ENCODE peak calls at places on chromosomes 16 and 17, in four cellular contexts. One of them, this sample, is unnamed.

GRCh38 chr16:12509121-12509520 is 294.6 kb downstream of the CPPED1 start:
- DNase-seq in GM12878: no peak
- DNase-seq in K562: no peak
- DNase-seq in HepG2: no peak
- DNase-seq in this sample: no peak

GRCh38 chr16:3032624-3033023 is 4.1 kb downstream of the BICDL2 start:
- DNase-seq in K562: no peak
- DNase-seq in GM12878: peak
- DNase-seq in HepG2: no peak
- DNase-seq in this sample: no peak

GRCh38 chr16:78738557-78738956 is 639.1 kb downstream of the WWOX start:
- DNase-seq in GM12878: no peak
- DNase-seq in K562: no peak
- DNase-seq in HepG2: no peak
- DNase-seq in this sample: no peak

GRCh38 chr17:74825003-74825627 is 34.6 kb downstream of the GRIN2C start:
- DNase-seq in GM12878: no peak
- DNase-seq in K562: no peak
- DNase-seq in HepG2: no peak
- DNase-seq in this sample: no peak

GRCh38 chr17:38601539-38602351 is 4.0 kb downstream of the SRCIN1 start:
- DNase-seq in K562: peak
- DNase-seq in HepG2: peak
- DNase-seq in GM12878: no peak
- DNase-seq in this sample: peak

GRCh38 chr17:16448490-16448889 is 33.1 kb downstream of the TRPV2 start:
- DNase-seq in HepG2: no peak
- DNase-seq in GM12878: no peak
- DNase-seq in K562: no peak
- DNase-seq in this sample: no peak

GRCh38 chr16:89049484-89050118 is 44.1 kb upstream of the ACSF3 start:
- DNase-seq in K562: no peak
- DNase-seq in GM12878: no peak
- DNase-seq in HepG2: no peak
- DNase-seq in this sample: no peak

GRCh38 chr17:48544356-48545021 is 420 bp downstream of the HOXB2 start:
- DNase-seq in HepG2: no peak
- DNase-seq in GM12878: no peak
- DNase-seq in K562: peak
- DNase-seq in this sample: no peak

GRCh38 chr16:81610936-81611335 is 166.3 kb downstream of the CMIP start:
- DNase-seq in HepG2: no peak
- DNase-seq in GM12878: no peak
- DNase-seq in K562: no peak
- DNase-seq in this sample: no peak

GRCh38 chr17:10875411-10875810 is 37.5 kb upstream of the PIRT start:
- DNase-seq in GM12878: no peak
- DNase-seq in HepG2: no peak
- DNase-seq in K562: peak
- DNase-seq in this sample: no peak

GRCh38 chr17:17433260-17433659 is 43.5 kb upstream of the MED9 start:
- DNase-seq in K562: no peak
- DNase-seq in GM12878: no peak
- DNase-seq in HepG2: peak
- DNase-seq in this sample: no peak

GRCh38 chr17:33266116-33266515 is 27.0 kb downstream of the ASIC2 start:
- DNase-seq in GM12878: no peak
- DNase-seq in HepG2: no peak
- DNase-seq in K562: no peak
- DNase-seq in this sample: no peak

GRCh38 chr16:3578610-3579551 is 1.7 kb upstream of the NLRC3 start:
- DNase-seq in K562: no peak
- DNase-seq in GM12878: peak
- DNase-seq in HepG2: no peak
- DNase-seq in this sample: no peak

GRCh38 chr17:15134363-15134762 is 130.8 kb downstream of the PMP22 start:
- DNase-seq in GM12878: no peak
- DNase-seq in K562: peak
- DNase-seq in HepG2: no peak
- DNase-seq in this sample: no peak

GRCh38 chr16:72317378-72317777 is 145.4 kb upstream of the PMFBP1 start:
- DNase-seq in K562: no peak
- DNase-seq in GM12878: no peak
- DNase-seq in HepG2: no peak
- DNase-seq in this sample: no peak

GRCh38 chr16:69501956-69502457 is 63.8 kb upstream of the NFAT5 start:
- DNase-seq in K562: no peak
- DNase-seq in HepG2: peak
- DNase-seq in GM12878: peak
- DNase-seq in this sample: no peak

GRCh38 chr16:2804728-2805127 is 6.5 kb downstream of the PRSS41 start:
- DNase-seq in K562: no peak
- DNase-seq in HepG2: no peak
- DNase-seq in GM12878: no peak
- DNase-seq in this sample: no peak

GRCh38 chr16:1413684-1414531 is 596 bp downstream of the UNKL start:
- DNase-seq in HepG2: no peak
- DNase-seq in K562: peak
- DNase-seq in GM12878: peak
- DNase-seq in this sample: peak

GRCh38 chr16:26642047-26642664 is 424.6 kb upstream of the C16orf82 start:
- DNase-seq in HepG2: no peak
- DNase-seq in GM12878: no peak
- DNase-seq in K562: no peak
- DNase-seq in this sample: no peak

GRCh38 chr17:64056269-64057005 is 36.0 kb upstream of the ICAM2 start:
- DNase-seq in GM12878: peak
- DNase-seq in K562: no peak
- DNase-seq in HepG2: no peak
- DNase-seq in this sample: no peak

GRCh38 chr16:10935491-10935890 is 6.8 kb downstream of the DEXI start:
- DNase-seq in HepG2: no peak
- DNase-seq in GM12878: no peak
- DNase-seq in K562: no peak
- DNase-seq in this sample: no peak

GRCh38 chr16:89095401-89095974 is 1.8 kb downstream of the ACSF3 start:
- DNase-seq in GM12878: no peak
- DNase-seq in K562: no peak
- DNase-seq in HepG2: no peak
- DNase-seq in this sample: no peak

GRCh38 chr16:57325458-57325857 is 33.1 kb upstream of the CCL22 start:
- DNase-seq in HepG2: peak
- DNase-seq in K562: no peak
- DNase-seq in GM12878: no peak
- DNase-seq in this sample: no peak

GRCh38 chr16:89378947-89379771 is 111.2 kb downstream of the ANKRD11 start:
- DNase-seq in HepG2: no peak
- DNase-seq in GM12878: no peak
- DNase-seq in K562: no peak
- DNase-seq in this sample: no peak

GRCh38 chr17:32104158-32104557 is 38.1 kb upstream of the RHOT1 start:
- DNase-seq in K562: no peak
- DNase-seq in GM12878: no peak
- DNase-seq in HepG2: no peak
- DNase-seq in this sample: no peak

GRCh38 chr17:75832652-75833400 is 11.4 kb downstream of the UNC13D start:
- DNase-seq in HepG2: no peak
- DNase-seq in K562: no peak
- DNase-seq in GM12878: no peak
- DNase-seq in this sample: no peak

GRCh38 chr16:51404386-51404785 is 253.3 kb upstream of the SALL1 start:
- DNase-seq in HepG2: no peak
- DNase-seq in K562: no peak
- DNase-seq in GM12878: no peak
- DNase-seq in this sample: no peak

GRCh38 chr16:57619606-57620315 is 8.7 kb upstream of the ADGRG1 start:
- DNase-seq in GM12878: no peak
- DNase-seq in HepG2: peak
- DNase-seq in K562: no peak
- DNase-seq in this sample: no peak

GRCh38 chr16:89704281-89704680 is 2.8 kb upstream of the SPATA2L start:
- DNase-seq in HepG2: no peak
- DNase-seq in K562: no peak
- DNase-seq in GM12878: no peak
- DNase-seq in this sample: no peak

GRCh38 chr17:11240841-11241610 is at the start of gene SHISA6:
- DNase-seq in HepG2: no peak
- DNase-seq in K562: no peak
- DNase-seq in GM12878: no peak
- DNase-seq in this sample: no peak

GRCh38 chr17:40530531-40530987 is 29.1 kb upstream of the TNS4 start:
- DNase-seq in GM12878: no peak
- DNase-seq in K562: no peak
- DNase-seq in HepG2: no peak
- DNase-seq in this sample: no peak

GRCh38 chr16:56983211-56983751 is 6.1 kb upstream of the NLRC5 start:
- DNase-seq in HepG2: no peak
- DNase-seq in GM12878: no peak
- DNase-seq in K562: no peak
- DNase-seq in this sample: peak

GRCh38 chr17:48909796-48910195 is 1.6 kb downstream of the UBE2Z start:
- DNase-seq in GM12878: peak
- DNase-seq in K562: no peak
- DNase-seq in HepG2: no peak
- DNase-seq in this sample: no peak

GRCh38 chr17:32152130-32152529 is 9.8 kb downstream of the RHOT1 start:
- DNase-seq in K562: no peak
- DNase-seq in HepG2: peak
- DNase-seq in GM12878: no peak
- DNase-seq in this sample: no peak

GRCh38 chr17:59848778-59849177 is 44.0 kb downstream of the TUBD1 start:
- DNase-seq in HepG2: peak
- DNase-seq in K562: no peak
- DNase-seq in GM12878: no peak
- DNase-seq in this sample: no peak

GRCh38 chr17:78557598-78558039 is 19.6 kb downstream of the DNAH17 start:
- DNase-seq in GM12878: no peak
- DNase-seq in K562: no peak
- DNase-seq in HepG2: no peak
- DNase-seq in this sample: peak

GRCh38 chr17:78556812-78557211 is 20.4 kb downstream of the DNAH17 start:
- DNase-seq in GM12878: no peak
- DNase-seq in K562: no peak
- DNase-seq in HepG2: no peak
- DNase-seq in this sample: no peak

GRCh38 chr17:78558181-78558850 is 18.9 kb downstream of the DNAH17 start:
- DNase-seq in HepG2: peak
- DNase-seq in GM12878: no peak
- DNase-seq in K562: no peak
- DNase-seq in this sample: peak

GRCh38 chr17:78559024-78559423 is 18.2 kb downstream of the DNAH17 start:
- DNase-seq in K562: no peak
- DNase-seq in GM12878: no peak
- DNase-seq in HepG2: no peak
- DNase-seq in this sample: no peak

GRCh38 chr17:78555741-78556401 is 21.3 kb downstream of the DNAH17 start:
- DNase-seq in HepG2: no peak
- DNase-seq in K562: no peak
- DNase-seq in GM12878: no peak
- DNase-seq in this sample: no peak
- TF ChIP-seq POLR2AphosphoS2 in HepG2: no peak
- TF ChIP-seq POLR2AphosphoS2 in K562: no peak
- TF ChIP-seq POLR2AphosphoS2 in GM12878: no peak
- TF ChIP-seq POLR2AphosphoS2 in this sample: no peak

GRCh38 chr17:44314031-44314430 is 5.6 kb downstream of the RUNDC3A start:
- DNase-seq in GM12878: no peak
- DNase-seq in K562: no peak
- DNase-seq in HepG2: no peak
- DNase-seq in this sample: no peak

GRCh38 chr17:44317545-44317944 is 7.1 kb downstream of the SLC25A39 start:
- DNase-seq in GM12878: no peak
- DNase-seq in K562: no peak
- DNase-seq in HepG2: no peak
- DNase-seq in this sample: no peak

GRCh38 chr17:44314524-44314868 is 6.1 kb downstream of the RUNDC3A start:
- DNase-seq in K562: no peak
- DNase-seq in HepG2: no peak
- DNase-seq in GM12878: no peak
- DNase-seq in this sample: no peak

GRCh38 chr17:44314869-44315661 is 6.7 kb downstream of the RUNDC3A start:
- DNase-seq in HepG2: no peak
- DNase-seq in GM12878: no peak
- DNase-seq in K562: peak
- DNase-seq in this sample: peak

GRCh38 chr17:44315760-44316731 is 7.6 kb downstream of the RUNDC3A start:
- DNase-seq in K562: peak
- DNase-seq in GM12878: no peak
- DNase-seq in HepG2: no peak
- DNase-seq in this sample: no peak
- TF ChIP-seq POLR2AphosphoS2 in K562: no peak
- TF ChIP-seq POLR2AphosphoS2 in GM12878: no peak
- TF ChIP-seq POLR2AphosphoS2 in HepG2: no peak
- TF ChIP-seq POLR2AphosphoS2 in this sample: no peak

GRCh38 chr16:87792205-87792565 is 26.4 kb upstream of the KLHDC4 start:
- DNase-seq in HepG2: no peak
- DNase-seq in K562: no peak
- DNase-seq in GM12878: no peak
- DNase-seq in this sample: no peak
- TF ChIP-seq POLR2AphosphoS2 in HepG2: no peak
- TF ChIP-seq POLR2AphosphoS2 in K562: no peak
- TF ChIP-seq POLR2AphosphoS2 in GM12878: no peak
- TF ChIP-seq POLR2AphosphoS2 in this sample: no peak

GRCh38 chr17:7631398-7632380 is 1.8 kb downstream of the SHBG start:
- DNase-seq in HepG2: peak
- DNase-seq in K562: no peak
- DNase-seq in GM12878: no peak
- DNase-seq in this sample: no peak
- TF ChIP-seq POLR2AphosphoS2 in HepG2: no peak
- TF ChIP-seq POLR2AphosphoS2 in K562: no peak
- TF ChIP-seq POLR2AphosphoS2 in GM12878: no peak
- TF ChIP-seq POLR2AphosphoS2 in this sample: no peak

DNA sequence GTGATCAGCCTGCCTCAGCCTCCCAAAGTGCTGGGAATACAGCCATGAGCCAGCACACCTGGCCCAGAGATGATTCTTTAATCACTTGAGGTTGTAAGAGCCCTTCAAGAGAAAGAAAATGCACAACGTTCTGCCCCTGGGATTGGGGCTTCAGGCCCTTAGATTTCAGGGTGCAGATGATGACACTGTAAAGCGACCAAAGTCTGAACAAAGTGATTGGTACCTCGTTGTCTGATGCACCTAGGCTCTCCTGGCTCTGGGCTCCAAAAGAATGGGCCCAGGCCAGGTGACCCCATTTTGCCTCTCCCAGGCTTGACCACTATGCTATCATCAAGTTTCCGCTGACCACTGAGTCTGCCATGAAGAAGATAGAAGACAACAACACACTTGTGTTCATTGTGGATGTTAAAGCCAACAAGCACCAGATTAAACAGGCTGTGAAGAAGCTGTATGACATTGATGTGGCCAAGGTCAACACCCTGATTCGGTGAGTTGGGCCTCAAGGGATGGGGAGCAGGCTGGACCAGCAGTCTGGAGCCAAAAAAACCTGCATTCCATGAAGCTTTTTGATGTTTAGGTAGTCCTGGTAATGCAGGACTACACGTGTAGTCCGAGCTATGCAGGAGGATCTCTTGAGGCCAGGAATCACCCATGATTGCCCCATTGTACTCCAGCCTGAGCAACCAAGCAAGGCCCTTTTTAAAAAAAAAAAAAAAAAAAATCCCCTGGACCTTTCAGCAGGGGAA is 2.8 kb downstream of the RPL23A start:
- DNase-seq in GM12878: no peak
- DNase-seq in HepG2: no peak
- DNase-seq in K562: no peak
- DNase-seq in this sample: no peak
- TF ChIP-seq POLR2AphosphoS2 in GM12878: peak
- TF ChIP-seq POLR2AphosphoS2 in HepG2: no peak
- TF ChIP-seq POLR2AphosphoS2 in K562: no peak
- TF ChIP-seq POLR2AphosphoS2 in this sample: no peak

This sample was measured in A549.